ENCODE peak calls at places on chromosomes 7 and 10, in nine cellular contexts. X is stomach; N is ecto neural progenitor cell; M is heart left ventricle; D is stimulated activated naive CD4-positive, alpha-beta T cell treated with Interleukin-2 at 50 U/mL for 16 hours; E is activated naive CD8-positive, alpha-beta T cell treated with anti-CD3 and anti-CD28 coated beads, Interleukin-2, amount 50 U/mL, for 16 hours; I is stimulated activated CD8-positive, alpha-beta memory T cell treated with anti-CD3 and anti-CD28 coated beads, Interleukin-4, amount 100 ng/mL, for 1 hour; T is GM12878; Z is NCI-H1105 treated with DMSO at 0.1 percent for 48 hours. L is an unnamed sample.
A peak's percentile ranks its signal among the peaks of the same experiment; 100 is the strongest.

GRCh38 chr7:28144266-28144665 is 36.3 kb downstream of the JAZF1 start:
- DNase-seq in X (no peak), M (no peak), N (peak; percentile 63), E (no peak), I (no peak), T (no peak), D (no peak), Z (peak; percentile 76), L (no peak)

GRCh38 chr10:24617771-24618396 is 105.8 kb downstream of the ARHGAP21 start:
- DNase-seq in D (no peak), X (peak; percentile 68), I (no peak), N (peak; percentile 75), E (peak; percentile 7), T (no peak), M (peak; percentile 59), Z (no peak), L (peak; percentile 0)

GRCh38 chr10:62205750-62206399 is 62.8 kb downstream of the RTKN2 start:
- DNase-seq in I (no peak), D (no peak), Z (no peak), T (no peak), E (no peak), N (no peak), M (no peak), X (no peak), L (no peak)

GRCh38 chr7:99143853-99144672 is at the start of gene SMURF1:
- DNase-seq in D (peak; percentile 61), T (no peak), X (peak; percentile 76), I (peak; percentile 28), N (peak; percentile 82), M (peak; percentile 76), Z (peak; percentile 54), E (peak; percentile 17), L (no peak)

GRCh38 chr7:127847641-127848040 is 183.6 kb downstream of the LRRC4 start:
- DNase-seq in M (peak; percentile 28), Z (no peak), I (no peak), T (no peak), N (no peak), X (no peak), D (no peak), E (no peak), L (no peak)

GRCh38 chr10:82934429-82934828 is 1059.4 kb downstream of the NRG3 start:
- DNase-seq in N (no peak), T (no peak), Z (no peak), I (no peak), D (no peak), X (no peak), E (no peak), M (no peak), L (no peak)

GRCh38 chr7:158865462-158865922 is 9.1 kb downstream of the DYNC2I1 start:
- DNase-seq in D (no peak), T (no peak), Z (no peak), E (no peak), I (no peak), X (no peak), N (no peak), M (no peak), L (no peak)

GRCh38 chr10:103584216-103585010 is 90.9 kb downstream of the NEURL1 start:
- DNase-seq in D (peak; percentile 21), X (no peak), N (no peak), M (no peak), I (peak; percentile 8), E (no peak), T (no peak), Z (no peak), L (no peak)

GRCh38 chr10:67837519-67838314 is at the start of gene DNAJC12:
- DNase-seq in T (no peak), E (no peak), M (no peak), X (no peak), N (no peak), D (no peak), Z (peak; percentile 37), I (no peak), L (peak; percentile 90)

GRCh38 chr7:127953966-127954365 is 77.3 kb downstream of the LRRC4 start:
- DNase-seq in D (no peak), Z (no peak), X (no peak), I (no peak), M (no peak), T (no peak), E (no peak), N (no peak), L (no peak)

GRCh38 chr7:90958669-90959068 is 305.6 kb upstream of the FZD1 start:
- DNase-seq in N (no peak), X (no peak), M (no peak), T (no peak), E (no peak), D (no peak), Z (no peak), I (no peak), L (no peak)

GRCh38 chr7:107232568-107233090 is 63.8 kb downstream of the HBP1 start:
- DNase-seq in Z (no peak), E (no peak), M (no peak), N (no peak), I (no peak), X (no peak), T (no peak), D (no peak), L (no peak)

GRCh38 chr7:122056977-122057376 is 87.1 kb downstream of the AASS start:
- DNase-seq in Z (no peak), D (no peak), I (no peak), X (no peak), E (no peak), M (no peak), N (no peak), T (no peak), L (no peak)

GRCh38 chr10:24439935-24440334 is 231.0 kb downstream of the KIAA1217 start:
- DNase-seq in Z (no peak), E (no peak), I (no peak), T (no peak), X (no peak), N (no peak), M (no peak), D (no peak), L (no peak)

GRCh38 chr7:1886361-1887064 is 216.4 kb downstream of the ELFN1 start:
- DNase-seq in N (no peak), M (peak; percentile 81), I (no peak), Z (no peak), E (no peak), X (no peak), T (no peak), D (no peak), L (no peak)

GRCh38 chr7:13778967-13779366 is 210.5 kb downstream of the ETV1 start:
- DNase-seq in D (peak; percentile 17), X (no peak), T (no peak), E (no peak), I (no peak), N (no peak), M (no peak), Z (no peak), L (no peak)

GRCh38 chr7:54664235-54665228 is 94.5 kb downstream of the SEC61G start:
- DNase-seq in I (no peak), N (peak; percentile 89), D (no peak), Z (peak; percentile 50), M (peak; percentile 34), X (peak; percentile 31), T (no peak), E (no peak), L (no peak)

GRCh38 chr10:128059915-128060314 is 66.3 kb downstream of the MKI67 start:
- DNase-seq in E (no peak), N (no peak), Z (no peak), D (no peak), I (no peak), X (no peak), T (no peak), M (no peak), L (no peak)

GRCh38 chr10:106557951-106558733 is 606.4 kb downstream of the SORCS1 start:
- DNase-seq in X (no peak), D (no peak), E (no peak), N (no peak), M (no peak), T (no peak), I (no peak), Z (no peak), L (no peak)

GRCh38 chr10:63425512-63425911 is 40.3 kb downstream of the JMJD1C start:
- DNase-seq in T (no peak), D (no peak), M (no peak), Z (no peak), E (no peak), I (no peak), N (no peak), X (no peak), L (no peak)

GRCh38 chr10:18164771-18165361 is 24.6 kb downstream of the CACNB2 start:
- DNase-seq in T (no peak), I (no peak), M (no peak), D (no peak), Z (no peak), N (no peak), E (no peak), X (no peak), L (no peak)

GRCh38 chr7:1906087-1906830 is 236.2 kb downstream of the ELFN1 start:
- DNase-seq in X (no peak), D (no peak), N (no peak), Z (no peak), I (no peak), T (no peak), E (no peak), M (peak; percentile 10), L (no peak)

GRCh38 chr7:51430480-51431086 is 114.0 kb upstream of the COBL start:
- DNase-seq in Z (peak; percentile 43), I (peak; percentile 3), T (peak; percentile 5), E (no peak), N (peak; percentile 69), X (no peak), M (no peak), D (no peak), L (peak; percentile 8)

GRCh38 chr7:110718514-110719205 is 372.3 kb upstream of the LRRN3 start:
- DNase-seq in M (no peak), T (no peak), E (no peak), N (no peak), X (no peak), D (no peak), Z (no peak), I (no peak), L (no peak)

GRCh38 chr7:40470111-40470736 is 335.4 kb downstream of the SUGCT start:
- DNase-seq in M (no peak), T (no peak), E (no peak), X (no peak), Z (no peak), N (no peak), I (no peak), D (no peak), L (no peak)

GRCh38 chr7:112049555-112049954 is 156.6 kb downstream of the DOCK4 start:
- DNase-seq in M (no peak), T (no peak), I (no peak), X (no peak), D (no peak), Z (no peak), E (no peak), N (no peak), L (no peak)

L was measured in DMS 273 treated with DMSO at 0.1 percent for 48 hours.